ENCODE peak calls at places on chromosomes 5 and 9, in six cellular contexts. O is A549, T is HepG2, G is K562, S is upper lobe of left lung, X is GM12878. N is an unnamed sample.

GRCh38 chr5:180959661-180960060 is 29.0 kb upstream of the BTNL3 start:
- ATAC-seq in T (no peak), X (no peak), S (no peak), O (no peak), G (no peak), N (no peak)

GRCh38 chr9:133120343-133121199 is 469 bp downstream of the RALGDS start:
- ATAC-seq in G (peak; percentile 7), X (peak; percentile 2), S (no peak), T (peak; percentile 27), O (peak; percentile 12), N (peak; percentile 18)

GRCh38 chr9:526904-527591 is 312.4 kb downstream of the DOCK8 start:
- ATAC-seq in T (no peak), O (no peak), X (no peak), S (peak; percentile 11), G (no peak), N (no peak)

GRCh38 chr5:4989121-4989520 is 151.0 kb upstream of the ADAMTS16 start:
- ATAC-seq in X (no peak), G (no peak), T (no peak), O (no peak), S (no peak), N (no peak)

GRCh38 chr9:36935332-36935731 is 98.7 kb downstream of the PAX5 start:
- ATAC-seq in O (no peak), S (no peak), X (peak; percentile 31), G (no peak), T (no peak), N (no peak)

GRCh38 chr5:72661405-72661804 is 154.2 kb upstream of the ZNF366 start:
- ATAC-seq in G (no peak), S (no peak), X (no peak), T (no peak), O (peak; percentile 32), N (no peak)

GRCh38 chr9:94135222-94135621 is 51.0 kb downstream of the PTPDC1 start:
- ATAC-seq in X (no peak), O (no peak), T (no peak), G (no peak), S (peak; percentile 84), N (peak; percentile 91)

GRCh38 chr5:149519624-149520023 is 31.6 kb downstream of the CSNK1A1 start:
- ATAC-seq in G (peak; percentile 17), S (no peak), O (no peak), T (no peak), X (no peak), N (no peak)

GRCh38 chr9:131422241-131422792 is 28.4 kb downstream of the PRRC2B start:
- ATAC-seq in S (peak; percentile 28), X (no peak), G (no peak), O (peak; percentile 76), T (no peak), N (peak; percentile 47)

GRCh38 chr9:124774131-124774978 is 2.6 kb upstream of the OLFML2A start:
- ATAC-seq in S (peak; percentile 73), X (peak; percentile 50), G (peak; percentile 29), O (peak; percentile 52), T (peak; percentile 47), N (no peak)

GRCh38 chr9:18668944-18669343 is 195.0 kb downstream of the ADAMTSL1 start:
- ATAC-seq in G (no peak), S (peak; percentile 57), T (peak; percentile 35), X (no peak), O (no peak), N (no peak)

GRCh38 chr9:93582115-93582514 is 5.7 kb downstream of the PHF2 start:
- ATAC-seq in S (peak; percentile 87), G (peak; percentile 57), O (no peak), T (peak; percentile 44), X (no peak), N (no peak)

GRCh38 chr5:145902421-145902820 is 29.6 kb upstream of the GRXCR2 start:
- ATAC-seq in X (no peak), O (peak; percentile 31), G (no peak), S (no peak), T (no peak), N (no peak)

GRCh38 chr9:93898026-93898425 is 57.1 kb downstream of the BARX1 start:
- ATAC-seq in G (no peak), O (no peak), T (no peak), X (no peak), S (no peak), N (no peak)

GRCh38 chr5:17203329-17204132 is 13.9 kb upstream of the BASP1 start:
- ATAC-seq in X (peak; percentile 94), O (peak; percentile 94), G (peak; percentile 95), S (peak; percentile 71), T (peak; percentile 94), N (peak; percentile 67)

GRCh38 chr5:74199005-74199404 is 441.5 kb downstream of the ENC1 start:
- ATAC-seq in X (peak; percentile 65), S (no peak), O (no peak), T (no peak), G (no peak), N (no peak)

GRCh38 chr9:119802115-119802514 is 432.9 kb upstream of the BRINP1 start:
- ATAC-seq in T (no peak), S (no peak), X (no peak), O (no peak), G (no peak), N (no peak)

GRCh38 chr5:132254321-132254977 is 3.0 kb upstream of the PDLIM4 start:
- ATAC-seq in G (no peak), T (no peak), X (no peak), O (no peak), S (no peak), N (peak; percentile 11)

GRCh38 chr5:139295692-139296091 is 2.2 kb downstream of the MATR3 start:
- ATAC-seq in G (peak; percentile 15), S (no peak), O (no peak), X (peak; percentile 2), T (no peak), N (no peak)

GRCh38 chr5:139298242-139298641 is 4.7 kb downstream of the MATR3 start:
- ATAC-seq in S (no peak), T (no peak), G (no peak), X (no peak), O (no peak), N (no peak)

GRCh38 chr5:139297439-139298133 is 4.0 kb downstream of the MATR3 start:
- ATAC-seq in X (no peak), T (no peak), O (no peak), S (no peak), G (no peak), N (no peak)

GRCh38 chr5:139296198-139296597 is 2.7 kb downstream of the MATR3 start:
- ATAC-seq in S (no peak), G (no peak), T (no peak), X (no peak), O (no peak), N (no peak)

DNA sequence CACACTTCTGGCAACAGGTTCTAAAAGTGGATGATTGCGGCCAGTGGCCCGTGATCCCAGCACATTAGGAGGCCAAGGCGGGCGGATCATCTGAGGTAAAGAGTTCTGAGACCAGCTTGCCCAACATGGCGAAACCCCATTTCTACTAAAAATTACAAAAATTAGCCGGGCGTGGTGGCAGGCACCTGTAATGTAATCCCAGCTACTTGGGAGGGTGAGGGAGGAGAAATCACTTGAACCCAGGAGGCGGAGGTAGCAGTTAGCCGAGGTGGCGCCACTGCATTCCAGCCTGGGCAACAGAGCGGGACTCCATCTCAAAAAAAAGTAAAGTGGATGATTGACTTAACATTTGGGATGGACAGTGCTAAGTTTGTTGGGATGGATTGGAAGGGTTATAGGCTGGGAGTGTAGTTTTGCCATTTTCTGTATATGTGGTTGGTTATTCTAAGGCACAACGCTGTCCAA is 3.4 kb downstream of the MATR3 start:
- ATAC-seq in S (no peak), X (no peak), G (no peak), O (no peak), T (no peak), N (no peak)
- H3K27ac ChIP-seq in S (no peak overlapping the region), X (no peak overlapping the region), G (peak overlapping the region; percentile 21), O (no peak overlapping the region), T (no peak overlapping the region), N (peak overlapping the region; percentile 99)

DNA sequence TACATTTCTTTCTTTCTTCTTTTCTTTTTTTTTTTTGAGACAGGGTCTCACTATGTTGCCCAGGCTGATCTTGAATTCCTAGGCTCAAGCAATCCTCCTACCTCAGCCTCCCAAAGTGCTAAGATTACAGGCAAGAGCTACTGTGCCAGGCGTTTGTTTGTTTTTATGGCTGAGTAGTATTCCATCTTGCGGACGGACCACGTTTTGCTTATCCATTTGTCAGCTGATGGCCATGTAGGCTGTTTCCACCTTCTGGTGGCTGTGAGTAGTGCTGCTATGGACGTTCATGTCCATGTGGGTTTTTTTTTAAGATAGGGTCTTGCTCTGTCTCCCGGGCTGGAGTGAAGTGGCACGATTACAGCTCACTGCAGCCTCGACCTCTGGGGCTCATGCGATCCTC is 2.5 kb downstream of the DOK3 start:
- ATAC-seq in X (no peak), S (no peak), G (peak; percentile 43), O (peak; percentile 64), T (peak; percentile 46), N (no peak)
- TF ChIP-seq CTCF in X (peak; percentile 43), S (no peak), G (peak; percentile 69), O (peak; percentile 16), T (no peak), N (no peak)

GRCh38 chr5:158205992-158206391 is 347.0 kb upstream of the CLINT1 start:
- ATAC-seq in O (no peak), X (no peak), S (no peak), G (no peak), T (no peak), N (no peak)

GRCh38 chr5:158212237-158212636 is 353.3 kb upstream of the CLINT1 start:
- ATAC-seq in G (no peak), X (no peak), T (no peak), S (no peak), O (no peak), N (no peak)

GRCh38 chr5:158203256-158203655 is 344.3 kb upstream of the CLINT1 start:
- ATAC-seq in O (no peak), S (no peak), G (no peak), X (no peak), T (no peak), N (no peak)

GRCh38 chr5:158209219-158209908 is 350.4 kb upstream of the CLINT1 start:
- ATAC-seq in S (no peak), O (no peak), G (no peak), X (no peak), T (no peak), N (no peak)

DNA sequence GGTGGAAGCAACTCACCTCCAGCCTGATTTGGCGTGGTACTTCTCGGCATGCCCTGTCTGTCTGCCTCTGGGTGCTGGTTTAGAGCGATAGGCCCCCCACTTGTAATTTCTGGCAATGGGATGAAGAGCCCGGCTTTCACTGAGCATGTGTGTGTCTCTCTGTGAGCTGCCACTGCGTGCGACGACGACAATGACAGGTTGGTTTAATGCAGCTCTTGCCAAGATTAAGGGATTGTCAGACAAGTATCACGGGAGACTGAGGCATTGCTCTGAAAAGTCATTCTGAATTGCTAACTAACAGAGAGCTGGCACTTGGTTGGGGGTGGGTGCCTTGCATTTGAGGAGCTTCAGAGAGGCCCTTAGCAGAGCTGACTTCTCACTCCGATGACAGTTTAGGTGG is 348.8 kb upstream of the CLINT1 start:
- ATAC-seq in G (no peak), O (no peak), S (no peak), T (no peak), X (no peak), N (no peak)
- TF ChIP-seq EP300 in G (no peak), O (no peak), S (no peak), T (no peak), X (no peak), N (no peak)

DNA sequence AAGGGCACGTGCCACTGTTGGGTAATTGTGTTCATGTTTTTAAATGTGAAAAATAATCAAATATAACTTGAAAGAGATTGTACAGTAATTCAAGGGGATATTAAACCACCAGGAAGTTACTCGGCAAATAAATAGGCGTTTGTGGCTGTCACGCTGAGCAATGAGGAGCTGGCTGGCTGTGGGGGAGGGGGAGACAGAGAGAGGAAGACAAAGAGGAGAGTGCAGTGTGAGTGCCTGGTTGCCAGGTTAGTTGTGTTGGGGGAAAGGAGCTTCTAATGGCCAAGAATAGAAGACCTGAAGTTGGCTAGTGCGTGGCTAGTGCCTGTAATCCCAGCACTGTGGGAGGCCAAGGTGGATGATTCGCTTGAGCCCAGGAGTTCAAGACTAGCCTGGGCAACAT is 131.6 kb upstream of the GABRP start:
- ATAC-seq in O (no peak), G (no peak), T (no peak), X (no peak), S (no peak), N (no peak)
- H3K27ac ChIP-seq in O (no peak overlapping the region), G (no peak overlapping the region), T (no peak overlapping the region), X (no peak overlapping the region), S (no peak overlapping the region), N (no peak overlapping the region)

N was measured in gastroesophageal sphincter.